ENCODE peak calls at places on chromosomes 16 and 17, in five cellular contexts. One of them, this sample, is unnamed.

GRCh38 chr16:10531582-10531981 is 48.8 kb downstream of the EMP2 start:
- DNase-seq in psoas muscle: no peak
- DNase-seq in heart right ventricle: no peak
- DNase-seq in mucosa of descending colon: no peak
- DNase-seq in aorta: no peak
- DNase-seq in this sample: no peak

GRCh38 chr17:34580685-34581445 is 1.5 kb downstream of the TMEM132E start:
- DNase-seq in psoas muscle: no peak
- DNase-seq in heart right ventricle: no peak
- DNase-seq in mucosa of descending colon: no peak
- DNase-seq in aorta: no peak
- DNase-seq in this sample: no peak

GRCh38 chr17:79281803-79282202 is 207.2 kb downstream of the ENGASE start:
- DNase-seq in psoas muscle: no peak
- DNase-seq in heart right ventricle: no peak
- DNase-seq in mucosa of descending colon: no peak
- DNase-seq in aorta: no peak
- DNase-seq in this sample: no peak

GRCh38 chr17:71580220-71580619 is 540.6 kb upstream of the SOX9 start:
- DNase-seq in psoas muscle: no peak
- DNase-seq in heart right ventricle: no peak
- DNase-seq in mucosa of descending colon: no peak
- DNase-seq in aorta: no peak
- DNase-seq in this sample: no peak

GRCh38 chr17:57881143-57881542 is 31.3 kb upstream of the MRPS23 start:
- DNase-seq in psoas muscle: no peak
- DNase-seq in heart right ventricle: peak; percentile 37
- DNase-seq in mucosa of descending colon: peak; percentile 44
- DNase-seq in aorta: no peak
- DNase-seq in this sample: no peak

GRCh38 chr16:24156777-24157176 is 99.4 kb upstream of the CACNG3 start:
- DNase-seq in psoas muscle: no peak
- DNase-seq in heart right ventricle: no peak
- DNase-seq in mucosa of descending colon: no peak
- DNase-seq in aorta: no peak
- DNase-seq in this sample: no peak

GRCh38 chr16:85625053-85625452 is 11.9 kb downstream of the GSE1 start:
- DNase-seq in psoas muscle: no peak
- DNase-seq in heart right ventricle: no peak
- DNase-seq in mucosa of descending colon: no peak
- DNase-seq in aorta: no peak
- DNase-seq in this sample: peak; percentile 48

GRCh38 chr17:29615048-29615385 is 7.7 kb downstream of the CORO6 start:
- DNase-seq in psoas muscle: peak; percentile 43
- DNase-seq in heart right ventricle: no peak
- DNase-seq in mucosa of descending colon: peak; percentile 80
- DNase-seq in aorta: peak; percentile 74
- DNase-seq in this sample: peak; percentile 16

GRCh38 chr16:89864421-89864820 is 9.0 kb upstream of the TCF25 start:
- DNase-seq in psoas muscle: no peak
- DNase-seq in heart right ventricle: no peak
- DNase-seq in mucosa of descending colon: no peak
- DNase-seq in aorta: no peak
- DNase-seq in this sample: no peak

GRCh38 chr16:12215302-12216105 is 239.0 kb downstream of the SNX29 start:
- DNase-seq in psoas muscle: no peak
- DNase-seq in heart right ventricle: no peak
- DNase-seq in mucosa of descending colon: no peak
- DNase-seq in aorta: no peak
- DNase-seq in this sample: no peak

GRCh38 chr17:17111401-17112393 is 69.4 kb downstream of the MPRIP start:
- DNase-seq in psoas muscle: no peak
- DNase-seq in heart right ventricle: no peak
- DNase-seq in mucosa of descending colon: peak; percentile 42
- DNase-seq in aorta: peak; percentile 35
- DNase-seq in this sample: peak; percentile 32

GRCh38 chr17:63434951-63435571 is 11.0 kb downstream of the CYB561 start:
- DNase-seq in psoas muscle: peak; percentile 70
- DNase-seq in heart right ventricle: peak; percentile 83
- DNase-seq in mucosa of descending colon: peak; percentile 84
- DNase-seq in aorta: peak; percentile 88
- DNase-seq in this sample: peak; percentile 96

GRCh38 chr16:31198207-31198882 is 4.2 kb downstream of the PYCARD start:
- DNase-seq in psoas muscle: no peak
- DNase-seq in heart right ventricle: no peak
- DNase-seq in mucosa of descending colon: no peak
- DNase-seq in aorta: peak; percentile 36
- DNase-seq in this sample: no peak

GRCh38 chr16:77963185-77964044 is 58.9 kb upstream of the CLEC3A start:
- DNase-seq in psoas muscle: no peak
- DNase-seq in heart right ventricle: no peak
- DNase-seq in mucosa of descending colon: no peak
- DNase-seq in aorta: no peak
- DNase-seq in this sample: no peak

GRCh38 chr17:30091771-30092170 is 24.8 kb upstream of the NSRP1 start:
- DNase-seq in psoas muscle: no peak
- DNase-seq in heart right ventricle: no peak
- DNase-seq in mucosa of descending colon: no peak
- DNase-seq in aorta: no peak
- DNase-seq in this sample: no peak

GRCh38 chr17:33858121-33858520 is 397.0 kb upstream of the CCL2 start:
- DNase-seq in psoas muscle: no peak
- DNase-seq in heart right ventricle: no peak
- DNase-seq in mucosa of descending colon: no peak
- DNase-seq in aorta: no peak
- DNase-seq in this sample: no peak

GRCh38 chr16:21275529-21275928 is 2.6 kb downstream of the CRYM start:
- DNase-seq in psoas muscle: no peak
- DNase-seq in heart right ventricle: no peak
- DNase-seq in mucosa of descending colon: no peak
- DNase-seq in aorta: no peak
- DNase-seq in this sample: no peak

GRCh38 chr16:21279501-21279900 is 1.4 kb upstream of the CRYM start:
- DNase-seq in psoas muscle: no peak
- DNase-seq in heart right ventricle: no peak
- DNase-seq in mucosa of descending colon: no peak
- DNase-seq in aorta: no peak
- DNase-seq in this sample: no peak

GRCh38 chr16:21276090-21276489 is 2.0 kb downstream of the CRYM start:
- DNase-seq in psoas muscle: no peak
- DNase-seq in heart right ventricle: no peak
- DNase-seq in mucosa of descending colon: no peak
- DNase-seq in aorta: no peak
- DNase-seq in this sample: no peak

GRCh38 chr16:21277927-21278706 is at the start of gene CRYM:
- DNase-seq in psoas muscle: peak; percentile 50
- DNase-seq in heart right ventricle: peak; percentile 55
- DNase-seq in mucosa of descending colon: peak; percentile 83
- DNase-seq in aorta: peak; percentile 73
- DNase-seq in this sample: peak; percentile 68

GRCh38 chr16:21277045-21277926 is 804 bp downstream of the CRYM start:
- DNase-seq in psoas muscle: no peak
- DNase-seq in heart right ventricle: no peak
- DNase-seq in mucosa of descending colon: no peak
- DNase-seq in aorta: no peak
- DNase-seq in this sample: no peak
- H3K4me3 ChIP-seq in psoas muscle: peak overlapping the region; percentile 66
- H3K4me3 ChIP-seq in heart right ventricle: peak overlapping the region; percentile 54
- H3K4me3 ChIP-seq in mucosa of descending colon: no peak overlapping the region
- H3K4me3 ChIP-seq in aorta: no peak overlapping the region
- H3K4me3 ChIP-seq in this sample: no peak overlapping the region

GRCh38 chr17:52157161-52157560 is 1.4 kb downstream of the CA10 start:
- DNase-seq in psoas muscle: no peak
- DNase-seq in heart right ventricle: no peak
- DNase-seq in mucosa of descending colon: no peak
- DNase-seq in aorta: no peak
- DNase-seq in this sample: no peak
- H3K4me3 ChIP-seq in psoas muscle: no peak overlapping the region
- H3K4me3 ChIP-seq in heart right ventricle: no peak overlapping the region
- H3K4me3 ChIP-seq in mucosa of descending colon: no peak overlapping the region
- H3K4me3 ChIP-seq in aorta: no peak overlapping the region
- H3K4me3 ChIP-seq in this sample: no peak overlapping the region

GRCh38 chr17:40327244-40327666 is 18.3 kb downstream of the RARA start:
- DNase-seq in psoas muscle: no peak
- DNase-seq in heart right ventricle: no peak
- DNase-seq in mucosa of descending colon: peak; percentile 43
- DNase-seq in aorta: no peak
- DNase-seq in this sample: no peak

GRCh38 chr17:40329981-40330794 is 21.2 kb downstream of the RARA start:
- DNase-seq in psoas muscle: no peak
- DNase-seq in heart right ventricle: peak; percentile 79
- DNase-seq in mucosa of descending colon: peak; percentile 65
- DNase-seq in aorta: no peak
- DNase-seq in this sample: peak; percentile 82

GRCh38 chr17:40327735-40328385 is 18.9 kb downstream of the RARA start:
- DNase-seq in psoas muscle: peak; percentile 75
- DNase-seq in heart right ventricle: peak; percentile 65
- DNase-seq in mucosa of descending colon: peak; percentile 61
- DNase-seq in aorta: no peak
- DNase-seq in this sample: no peak

GRCh38 chr17:40326832-40327199 is 17.8 kb downstream of the RARA start:
- DNase-seq in psoas muscle: peak; percentile 31
- DNase-seq in heart right ventricle: peak; percentile 43
- DNase-seq in mucosa of descending colon: no peak
- DNase-seq in aorta: peak; percentile 36
- DNase-seq in this sample: no peak

DNA sequence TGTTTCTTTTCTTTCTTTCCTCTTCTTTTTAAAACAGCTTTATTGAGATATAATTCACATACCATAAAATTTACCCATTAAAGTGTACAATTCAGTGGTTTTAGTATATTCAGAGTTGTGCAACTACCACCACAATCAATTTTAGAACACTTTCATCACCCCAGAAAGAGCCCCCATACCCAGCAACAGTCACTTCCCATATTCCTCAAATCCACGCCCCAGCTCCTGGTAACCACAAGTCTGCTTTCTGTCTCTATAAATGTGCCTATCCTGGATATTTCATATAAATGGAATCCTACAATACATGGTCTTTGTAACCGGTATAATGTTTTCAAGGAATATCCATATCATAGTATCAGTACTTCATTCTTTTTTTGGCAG is 19.4 kb downstream of the RARA start:
- DNase-seq in psoas muscle: no peak
- DNase-seq in heart right ventricle: no peak
- DNase-seq in mucosa of descending colon: no peak
- DNase-seq in aorta: no peak
- DNase-seq in this sample: no peak
- H3K4me3 ChIP-seq in psoas muscle: no peak overlapping the region
- H3K4me3 ChIP-seq in heart right ventricle: no peak overlapping the region
- H3K4me3 ChIP-seq in mucosa of descending colon: no peak overlapping the region
- H3K4me3 ChIP-seq in aorta: no peak overlapping the region
- H3K4me3 ChIP-seq in this sample: no peak overlapping the region

GRCh38 chr17:14332331-14332730 is 31.4 kb downstream of the HS3ST3B1 start:
- DNase-seq in psoas muscle: no peak
- DNase-seq in heart right ventricle: no peak
- DNase-seq in mucosa of descending colon: no peak
- DNase-seq in aorta: no peak
- DNase-seq in this sample: no peak

GRCh38 chr17:14331982-14332298 is 31.1 kb downstream of the HS3ST3B1 start:
- DNase-seq in psoas muscle: no peak
- DNase-seq in heart right ventricle: no peak
- DNase-seq in mucosa of descending colon: no peak
- DNase-seq in aorta: no peak
- DNase-seq in this sample: no peak

GRCh38 chr17:14330492-14330920 is 29.6 kb downstream of the HS3ST3B1 start:
- DNase-seq in psoas muscle: no peak
- DNase-seq in heart right ventricle: no peak
- DNase-seq in mucosa of descending colon: no peak
- DNase-seq in aorta: no peak
- DNase-seq in this sample: no peak

GRCh38 chr17:14331200-14331981 is 30.5 kb downstream of the HS3ST3B1 start:
- DNase-seq in psoas muscle: no peak
- DNase-seq in heart right ventricle: no peak
- DNase-seq in mucosa of descending colon: no peak
- DNase-seq in aorta: no peak
- DNase-seq in this sample: no peak

GRCh38 chr17:14329900-14330491 is 29.1 kb downstream of the HS3ST3B1 start:
- DNase-seq in psoas muscle: no peak
- DNase-seq in heart right ventricle: no peak
- DNase-seq in mucosa of descending colon: no peak
- DNase-seq in aorta: no peak
- DNase-seq in this sample: no peak
- H3K4me3 ChIP-seq in psoas muscle: no peak overlapping the region
- H3K4me3 ChIP-seq in heart right ventricle: no peak overlapping the region
- H3K4me3 ChIP-seq in mucosa of descending colon: no peak overlapping the region
- H3K4me3 ChIP-seq in aorta: no peak overlapping the region
- H3K4me3 ChIP-seq in this sample: no peak overlapping the region

GRCh38 chr16:14500791-14501190 is 129.3 kb downstream of the PARN start:
- DNase-seq in psoas muscle: no peak
- DNase-seq in heart right ventricle: no peak
- DNase-seq in mucosa of descending colon: no peak
- DNase-seq in aorta: no peak
- DNase-seq in this sample: no peak

GRCh38 chr16:14499110-14499509 is 130.9 kb downstream of the PARN start:
- DNase-seq in psoas muscle: no peak
- DNase-seq in heart right ventricle: no peak
- DNase-seq in mucosa of descending colon: no peak
- DNase-seq in aorta: no peak
- DNase-seq in this sample: no peak

GRCh38 chr16:14502932-14503741 is 126.9 kb downstream of the PARN start:
- DNase-seq in psoas muscle: no peak
- DNase-seq in heart right ventricle: no peak
- DNase-seq in mucosa of descending colon: no peak
- DNase-seq in aorta: no peak
- DNase-seq in this sample: no peak

GRCh38 chr16:14502256-14502875 is 127.7 kb downstream of the PARN start:
- DNase-seq in psoas muscle: no peak
- DNase-seq in heart right ventricle: no peak
- DNase-seq in mucosa of descending colon: no peak
- DNase-seq in aorta: no peak
- DNase-seq in this sample: no peak

GRCh38 chr16:14501331-14502255 is 128.5 kb downstream of the PARN start:
- DNase-seq in psoas muscle: peak; percentile 90
- DNase-seq in heart right ventricle: peak; percentile 84
- DNase-seq in mucosa of descending colon: peak; percentile 74
- DNase-seq in aorta: peak; percentile 92
- DNase-seq in this sample: peak; percentile 88
- H3K4me3 ChIP-seq in psoas muscle: peak overlapping the region; percentile 16
- H3K4me3 ChIP-seq in heart right ventricle: no peak overlapping the region
- H3K4me3 ChIP-seq in mucosa of descending colon: no peak overlapping the region
- H3K4me3 ChIP-seq in aorta: no peak overlapping the region
- H3K4me3 ChIP-seq in this sample: no peak overlapping the region

GRCh38 chr16:50677351-50677750 is 3.8 kb downstream of the SNX20 start:
- DNase-seq in psoas muscle: no peak
- DNase-seq in heart right ventricle: no peak
- DNase-seq in mucosa of descending colon: peak; percentile 47
- DNase-seq in aorta: peak; percentile 35
- DNase-seq in this sample: no peak
- H3K4me3 ChIP-seq in psoas muscle: no peak overlapping the region
- H3K4me3 ChIP-seq in heart right ventricle: no peak overlapping the region
- H3K4me3 ChIP-seq in mucosa of descending colon: no peak overlapping the region
- H3K4me3 ChIP-seq in aorta: no peak overlapping the region
- H3K4me3 ChIP-seq in this sample: no peak overlapping the region

This sample was measured in body of pancreas.